ENCODE peak calls at places on chromosomes 3 and 15, in four cellular contexts. U is A549, Y is HepG2, G is K562. F is an unnamed sample.

GRCh38 chr3:150419076-150419868 is 11.2 kb downstream of the TSC22D2 start:
- DNase-seq in G (no peak), Y (no peak), U (no peak), F (no peak)

GRCh38 chr3:147412491-147412916 is 3.3 kb downstream of the ZIC1 start:
- DNase-seq in U (no peak), G (no peak), Y (no peak), F (no peak)

GRCh38 chr3:134614955-134615354 is 35.9 kb downstream of the KY start:
- DNase-seq in G (no peak), Y (no peak), U (no peak), F (no peak)

GRCh38 chr3:8864570-8865350 is 95.3 kb upstream of the OXTR start:
- DNase-seq in U (no peak), Y (no peak), G (no peak), F (no peak)

GRCh38 chr3:56494679-56495322 is 26.5 kb upstream of the ERC2 start:
- DNase-seq in U (peak; percentile 62), G (peak; percentile 82), Y (peak; percentile 85), F (peak; percentile 69)

GRCh38 chr15:74396445-74397238 is 29.2 kb upstream of the CYP11A1 start:
- DNase-seq in G (no peak), Y (peak; percentile 84), U (peak; percentile 61), F (no peak)

GRCh38 chr3:108602249-108602934 is 12.9 kb downstream of the DZIP3 start:
- DNase-seq in G (no peak), U (no peak), Y (no peak), F (no peak)

GRCh38 chr15:34436126-34436955 is 1.3 kb downstream of the GOLGA8A start:
- DNase-seq in G (peak; percentile 18), Y (no peak), U (no peak), F (no peak)

GRCh38 chr3:124628865-124629264 is 101.4 kb upstream of the UMPS start:
- DNase-seq in G (no peak), Y (no peak), U (no peak), F (no peak)

GRCh38 chr3:107367353-107367752 is 9.9 kb upstream of the CCDC54 start:
- DNase-seq in Y (no peak), G (peak; percentile 54), U (peak; percentile 28), F (no peak)

GRCh38 chr3:151024339-151024738 is 51.8 kb upstream of the CLRN1 start:
- DNase-seq in G (no peak), Y (no peak), U (no peak), F (no peak)

GRCh38 chr3:182487621-182488020 is 305.7 kb upstream of the ATP11B start:
- DNase-seq in U (no peak), G (no peak), Y (no peak), F (no peak)

GRCh38 chr15:60704129-60704528 is 225.2 kb upstream of the ICE2 start:
- DNase-seq in G (no peak), U (no peak), Y (no peak), F (no peak)
- TF ChIP-seq KDM1A in G (no peak), U (no peak), Y (no peak), F (no peak)

GRCh38 chr3:43923101-43923979 is 232.6 kb downstream of the ABHD5 start:
- DNase-seq in U (no peak), G (no peak), Y (no peak), F (no peak)
- TF ChIP-seq KDM1A in U (no peak), G (no peak), Y (no peak), F (no peak)

GRCh38 chr3:44045476-44046275 is 196.0 kb upstream of the TOPAZ1 start:
- DNase-seq in U (no peak), Y (no peak), G (no peak), F (no peak)

GRCh38 chr3:44041726-44042125 is 200.0 kb upstream of the TOPAZ1 start:
- DNase-seq in Y (no peak), U (no peak), G (no peak), F (no peak)

GRCh38 chr3:44047796-44048195 is 193.9 kb upstream of the TOPAZ1 start:
- DNase-seq in Y (no peak), G (no peak), U (no peak), F (no peak)

GRCh38 chr3:44039006-44039405 is 202.7 kb upstream of the TOPAZ1 start:
- DNase-seq in G (no peak), U (no peak), Y (no peak), F (no peak)

GRCh38 chr3:44042772-44043171 is 198.9 kb upstream of the TOPAZ1 start:
- DNase-seq in Y (no peak), G (no peak), U (no peak), F (no peak)
- TF ChIP-seq KDM1A in Y (no peak), G (no peak), U (no peak), F (no peak)

DNA sequence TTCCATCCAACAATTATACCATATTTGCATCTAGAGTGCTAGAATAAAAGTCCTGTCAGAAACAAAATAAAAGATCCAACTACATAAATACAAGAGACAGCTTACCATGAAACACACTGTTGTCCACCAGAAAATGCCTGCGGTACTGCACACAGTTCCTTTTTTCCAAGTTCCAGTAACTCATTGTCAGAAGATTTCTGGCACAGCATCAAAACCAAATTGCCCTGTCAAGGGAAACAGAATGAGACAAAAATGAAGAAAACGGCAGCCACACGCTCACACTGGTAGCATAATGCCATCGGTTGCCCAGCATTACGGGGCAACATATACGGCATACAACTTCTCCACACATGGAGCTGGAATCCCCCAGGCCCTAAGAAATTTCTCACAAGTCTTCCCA is 40.8 kb downstream of the PLCH1 start:
- DNase-seq in Y (no peak), U (no peak), G (no peak), F (no peak)
- TF ChIP-seq KDM1A in Y (no peak), U (no peak), G (no peak), F (no peak)

DNA sequence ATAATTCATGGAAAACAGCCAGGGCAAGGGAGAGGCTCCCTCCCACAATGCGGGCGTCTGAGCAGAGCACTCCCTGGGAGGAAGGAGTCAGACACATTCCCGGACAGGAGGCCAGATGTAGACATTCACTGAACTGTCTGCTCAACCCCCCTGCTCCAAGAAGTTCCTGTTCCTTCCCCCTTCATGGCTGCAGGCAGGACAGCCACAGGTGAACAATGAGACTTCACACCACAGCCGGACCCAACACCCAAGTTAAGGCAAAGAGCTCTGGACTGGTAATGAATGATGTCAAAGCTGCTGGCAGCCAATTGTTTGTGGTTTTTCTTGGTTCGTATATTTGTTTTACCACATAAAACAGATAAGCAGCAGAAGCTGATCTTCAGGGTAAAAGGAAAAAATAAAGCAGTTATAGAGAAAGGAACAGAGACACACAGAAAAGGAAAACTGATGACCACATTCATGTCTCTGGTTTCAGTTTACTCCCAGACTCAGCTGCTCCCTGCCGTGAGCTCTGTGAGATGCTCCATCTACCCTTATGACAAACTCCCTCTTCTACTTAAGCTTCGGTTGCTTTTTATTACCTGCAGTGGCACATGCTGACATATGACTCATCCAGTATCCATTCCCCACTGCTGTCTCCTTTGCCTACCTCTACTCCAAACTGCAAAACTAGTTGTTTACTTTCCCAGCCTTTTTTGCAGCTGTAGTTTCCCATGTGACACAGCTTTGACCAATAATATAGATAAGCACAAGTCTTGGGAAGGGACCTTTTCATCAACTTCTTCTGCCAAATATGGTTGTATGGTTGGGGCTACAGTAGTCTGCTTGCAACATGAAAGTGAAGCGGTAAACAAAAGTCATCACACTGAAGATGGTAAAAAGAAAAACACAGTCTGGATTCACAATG is 33.1 kb downstream of the DZIP1L start:
- DNase-seq in Y (peak; percentile 22), G (no peak), U (no peak), F (no peak)
- TF ChIP-seq KDM1A in Y (no peak), G (no peak), U (no peak), F (no peak)

GRCh38 chr3:113354307-113354706 is 87.0 kb downstream of the CFAP44 start:
- DNase-seq in U (no peak), G (no peak), Y (no peak), F (no peak)
- TF ChIP-seq KDM1A in U (no peak), G (no peak), Y (no peak), F (no peak)

DNA sequence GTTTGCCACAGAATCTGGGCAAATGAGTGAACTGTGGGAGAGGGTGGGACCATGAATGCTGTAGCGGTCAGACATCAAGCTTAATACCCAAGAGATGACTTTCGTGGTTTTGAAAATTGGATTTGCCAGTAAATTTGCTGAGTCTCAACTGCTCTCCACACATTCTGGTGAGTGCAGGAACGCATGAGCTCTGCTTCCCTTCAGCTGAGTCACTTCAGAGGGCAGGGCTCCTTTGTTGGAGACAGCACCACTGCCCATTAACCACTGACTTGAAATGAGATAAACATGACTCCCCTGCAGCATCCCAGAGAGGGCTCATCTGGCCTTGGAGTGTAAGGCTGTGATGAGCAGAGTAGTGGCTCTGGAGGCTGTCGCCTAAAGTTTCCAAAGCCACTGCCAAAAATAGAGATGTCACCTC is 22.6 kb downstream of the RARRES1 start:
- DNase-seq in Y (no peak), U (no peak), G (no peak), F (no peak)
- TF ChIP-seq KDM1A in Y (no peak), U (no peak), G (no peak), F (no peak)

GRCh38 chr15:25544076-25544475 is 105.3 kb upstream of the UBE3A start:
- DNase-seq in U (no peak), G (no peak), Y (no peak), F (no peak)

GRCh38 chr15:25541228-25541627 is 102.4 kb upstream of the UBE3A start:
- DNase-seq in G (no peak), U (no peak), Y (no peak), F (no peak)

GRCh38 chr15:25543156-25543555 is 104.3 kb upstream of the UBE3A start:
- DNase-seq in G (no peak), Y (no peak), U (no peak), F (no peak)

GRCh38 chr15:25545017-25545416 is 106.2 kb upstream of the UBE3A start:
- DNase-seq in Y (no peak), G (no peak), U (no peak), F (no peak)

GRCh38 chr15:25542648-25543047 is 103.8 kb upstream of the UBE3A start:
- DNase-seq in G (no peak), Y (no peak), U (no peak), F (no peak)
- TF ChIP-seq KDM1A in G (no peak), Y (no peak), U (no peak), F (no peak)

DNA sequence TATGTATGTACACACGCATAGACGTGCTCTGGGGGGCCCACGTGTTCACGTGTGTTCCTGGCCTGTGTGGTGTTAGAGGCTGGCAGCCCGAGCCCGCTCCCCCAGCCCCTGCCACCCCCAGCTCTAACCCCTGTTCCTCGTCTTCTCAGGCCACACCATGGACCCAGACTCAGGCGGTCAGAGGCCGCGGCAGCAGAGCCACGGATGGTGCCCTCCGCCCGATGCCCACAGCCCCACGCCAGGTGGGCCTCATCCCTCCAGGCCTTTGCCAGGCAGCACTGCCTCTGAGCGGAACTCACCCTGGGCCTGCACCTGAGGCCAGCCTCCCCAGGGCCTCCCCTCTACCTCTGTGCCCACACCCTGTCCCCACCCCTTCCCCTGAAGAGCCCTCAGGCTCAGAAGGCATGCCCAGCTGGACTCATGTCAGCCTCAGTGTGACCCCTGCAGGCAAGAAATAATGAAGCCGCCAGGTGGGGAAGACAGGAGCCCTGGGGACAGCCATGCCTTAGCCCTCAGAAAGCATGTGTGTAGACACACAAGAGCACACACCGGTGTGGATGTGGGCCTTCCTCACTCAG is 16.4 kb upstream of the GNAT1 start:
- DNase-seq in U (no peak), G (no peak), Y (no peak), F (no peak)
- TF ChIP-seq KDM1A in U (no peak), G (no peak), Y (no peak), F (no peak)

GRCh38 chr15:25947336-25948080 is 84.4 kb upstream of the ATP10A start:
- DNase-seq in U (no peak), G (no peak), Y (no peak), F (peak; percentile 53)
- TF ChIP-seq KDM1A in U (no peak), G (no peak), Y (no peak), F (no peak)